ENCODE peak calls at places on chromosome 22, in five cellular contexts. C is neuronal stem cell, L is H1, Z is trophoblast cell, F is mesenchymal stem cell. G is an unnamed sample.

GRCh38 chr22:43404673-43405385 is 7.0 kb upstream of the MPPED1 start:
- DNase-seq in C (no peak), L (no peak), Z (peak; percentile 51), F (no peak), G (no peak)

GRCh38 chr22:48083502-48083901 is 1321.1 kb downstream of the TBC1D22A start:
- DNase-seq in C (no peak), L (no peak), Z (no peak), F (no peak), G (no peak)

GRCh38 chr22:44802071-44802700 is 49.8 kb downstream of the ARHGAP8 start:
- DNase-seq in C (no peak), L (no peak), Z (no peak), F (no peak), G (no peak)

GRCh38 chr22:43013355-43014061 is 1.4 kb downstream of the PACSIN2 start:
- DNase-seq in C (no peak), L (no peak), Z (peak; percentile 17), F (peak; percentile 60), G (no peak)

GRCh38 chr22:17118342-17118741 is 2.8 kb downstream of the TMEM121B start:
- DNase-seq in C (no peak), L (no peak), Z (no peak), F (no peak), G (no peak)

GRCh38 chr22:42624551-42625106 is 9.9 kb upstream of the POLDIP3 start:
- DNase-seq in C (no peak), L (no peak), Z (no peak), F (no peak), G (no peak)

GRCh38 chr22:39166547-39166946 is 14.1 kb upstream of the CBX7 start:
- DNase-seq in C (no peak), L (no peak), Z (no peak), F (no peak), G (no peak)

GRCh38 chr22:45194686-45195085 is 31.0 kb downstream of the NUP50 start:
- DNase-seq in C (no peak), L (no peak), Z (no peak), F (no peak), G (no peak)

GRCh38 chr22:47772864-47773263 is 1010.4 kb downstream of the TBC1D22A start:
- DNase-seq in C (no peak), L (no peak), Z (no peak), F (no peak), G (no peak)

GRCh38 chr22:41256254-41256897 is 15.6 kb upstream of the CHADL start:
- DNase-seq in C (no peak), L (no peak), Z (peak; percentile 51), F (peak; percentile 89), G (no peak)

GRCh38 chr22:41576877-41577276 is 12.8 kb downstream of the PMM1 start:
- DNase-seq in C (peak; percentile 39), L (no peak), Z (peak; percentile 60), F (peak; percentile 67), G (peak; percentile 89)

GRCh38 chr22:42644422-42645340 is 4.3 kb upstream of the ATP5MGL start:
- DNase-seq in C (no peak), L (no peak), Z (peak; percentile 45), F (peak; percentile 45), G (peak; percentile 31)

GRCh38 chr22:25453557-25453956 is 110.9 kb upstream of the GRK3 start:
- DNase-seq in C (no peak), L (no peak), Z (no peak), F (no peak), G (no peak)

GRCh38 chr22:22595001-22595835 is 36.2 kb upstream of the PRAME start:
- DNase-seq in C (no peak), L (no peak), Z (no peak), F (no peak), G (no peak)

GRCh38 chr22:45154383-45154782 is 9.3 kb upstream of the NUP50 start:
- DNase-seq in C (no peak), L (no peak), Z (peak; percentile 81), F (peak; percentile 86), G (no peak)

GRCh38 chr22:20211409-20211996 is 56.6 kb downstream of the RTN4R start:
- DNase-seq in C (no peak), L (no peak), Z (no peak), F (no peak), G (no peak)

GRCh38 chr22:38299001-38299651 is 18.1 kb downstream of the CSNK1E start:
- DNase-seq in C (no peak), L (no peak), Z (peak; percentile 21), F (no peak), G (no peak)

GRCh38 chr22:42641801-42642413 is 1.5 kb upstream of the ATP5MGL start:
- DNase-seq in C (no peak), L (no peak), Z (no peak), F (peak; percentile 27), G (no peak)

GRCh38 chr22:49970528-49971231 is 10.1 kb downstream of the PIM3 start:
- DNase-seq in C (peak; percentile 82), L (peak; percentile 70), Z (peak; percentile 95), F (peak; percentile 99), G (peak; percentile 92)
- H2BK12ac ChIP-seq in C (no peak overlapping the region), L (peak overlapping the region; percentile 95), Z (no peak overlapping the region), F (peak overlapping the region; percentile 83), G (no peak overlapping the region)

DNA sequence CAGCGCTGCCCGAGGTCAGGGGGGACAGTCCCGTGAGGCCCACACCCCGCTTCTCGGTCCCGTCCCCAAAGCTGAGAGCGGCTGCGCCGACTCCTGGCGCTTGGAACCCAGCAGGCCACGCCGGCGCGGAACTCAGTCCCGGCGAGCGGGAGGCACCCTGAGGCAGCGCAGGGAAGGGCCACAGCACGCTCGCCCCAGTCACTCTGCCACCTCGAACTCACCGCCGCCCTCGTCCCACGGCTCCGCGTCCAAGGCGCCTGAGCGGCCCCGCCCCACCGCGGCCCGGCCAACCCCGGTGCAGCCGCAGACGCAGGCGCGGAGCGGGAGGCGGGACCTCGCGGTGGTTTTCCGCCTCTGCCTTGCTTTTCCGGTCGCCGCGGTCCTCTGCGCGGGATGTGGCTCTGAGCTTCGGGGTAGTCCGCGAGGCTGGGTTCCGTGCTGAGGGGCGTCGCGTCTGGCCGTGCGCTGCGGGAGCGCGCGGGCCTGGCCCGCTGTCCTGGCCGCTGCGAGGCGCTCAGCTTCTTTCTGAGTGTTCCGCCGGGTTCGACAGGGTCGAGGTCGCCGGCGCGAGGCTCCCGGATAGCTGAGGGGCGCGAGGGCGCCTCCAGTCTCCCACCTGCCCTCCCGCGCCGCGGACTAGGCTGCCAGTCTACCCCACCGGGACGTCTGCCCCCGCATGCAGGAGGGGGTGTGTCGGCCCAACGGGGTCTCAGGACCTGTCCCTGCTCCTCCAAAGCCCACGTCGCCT is at the start of gene CDPF1:
- DNase-seq in C (peak; percentile 75), L (peak; percentile 23), Z (peak; percentile 93), F (peak; percentile 85), G (peak; percentile 83)
- H2AFZ ChIP-seq in C (peak within 1 kb of the TSS; percentile 99), L (peak within 1 kb of the TSS; percentile 67), Z (peak within 1 kb of the TSS; percentile 99), F (peak within 1 kb of the TSS; percentile 99), G (no peak within 1 kb of the TSS)

GRCh38 chr22:29758068-29758622 is 8.7 kb downstream of the ZMAT5 start:
- DNase-seq in C (no peak), L (no peak), Z (no peak), F (no peak), G (no peak)
- H2BK12ac ChIP-seq in C (no peak overlapping the region), L (no peak overlapping the region), Z (no peak overlapping the region), F (no peak overlapping the region), G (no peak overlapping the region)

DNA sequence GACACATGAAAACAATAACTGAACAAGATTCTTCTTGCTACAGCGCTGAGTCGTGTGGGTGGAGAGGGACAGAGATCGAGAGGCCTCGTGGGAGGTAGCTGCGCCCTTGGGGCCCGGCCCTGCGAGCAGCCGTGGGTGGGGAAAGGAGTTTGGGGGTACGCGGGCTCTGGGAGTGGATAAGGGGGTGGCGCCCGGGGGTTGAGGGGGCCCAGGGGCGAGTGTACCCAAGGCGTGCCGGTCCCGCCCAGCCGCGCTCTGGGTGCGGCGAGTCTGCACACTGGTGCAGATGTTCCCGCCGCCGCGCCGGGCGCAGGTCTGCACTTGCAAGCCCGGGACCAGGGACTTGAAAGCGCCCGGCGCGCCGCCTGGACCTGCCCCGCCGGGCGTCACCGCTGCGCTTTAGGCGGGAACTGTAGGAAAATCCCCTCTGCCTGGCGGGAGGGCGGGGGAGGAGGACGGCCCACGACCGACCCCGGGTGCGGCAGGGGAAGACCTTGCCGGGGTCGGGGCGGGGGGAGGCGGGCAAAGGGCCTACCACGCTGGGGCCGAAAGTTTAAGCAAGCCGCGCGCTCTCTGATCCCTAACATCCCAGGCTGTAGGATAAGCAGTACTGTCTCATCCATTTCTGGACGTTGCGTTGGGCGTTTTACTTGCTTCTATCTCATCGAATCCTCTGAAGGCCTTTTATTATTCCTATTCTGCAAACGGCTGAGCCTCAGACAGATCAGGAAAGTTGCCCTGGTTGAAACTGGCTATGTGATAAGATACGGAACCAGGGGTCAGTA is 1.4 kb upstream of the KREMEN1 start:
- DNase-seq in C (peak; percentile 56), L (peak; percentile 43), Z (peak; percentile 54), F (peak; percentile 32), G (peak; percentile 72)
- H2AFZ ChIP-seq in C (no peak overlapping the region), L (peak overlapping the region; percentile 77), Z (peak overlapping the region; percentile 17), F (no peak overlapping the region), G (peak overlapping the region; percentile 88)

GRCh38 chr22:32672542-32672941 is 129.0 kb upstream of the TIMP3 start:
- DNase-seq in C (no peak), L (no peak), Z (no peak), F (no peak), G (no peak)

GRCh38 chr22:32665676-32666075 is 135.8 kb upstream of the TIMP3 start:
- DNase-seq in C (no peak), L (no peak), Z (peak; percentile 17), F (peak; percentile 65), G (no peak)

GRCh38 chr22:32662587-32662915 is 139.0 kb upstream of the TIMP3 start:
- DNase-seq in C (no peak), L (no peak), Z (no peak), F (no peak), G (no peak)

DNA sequence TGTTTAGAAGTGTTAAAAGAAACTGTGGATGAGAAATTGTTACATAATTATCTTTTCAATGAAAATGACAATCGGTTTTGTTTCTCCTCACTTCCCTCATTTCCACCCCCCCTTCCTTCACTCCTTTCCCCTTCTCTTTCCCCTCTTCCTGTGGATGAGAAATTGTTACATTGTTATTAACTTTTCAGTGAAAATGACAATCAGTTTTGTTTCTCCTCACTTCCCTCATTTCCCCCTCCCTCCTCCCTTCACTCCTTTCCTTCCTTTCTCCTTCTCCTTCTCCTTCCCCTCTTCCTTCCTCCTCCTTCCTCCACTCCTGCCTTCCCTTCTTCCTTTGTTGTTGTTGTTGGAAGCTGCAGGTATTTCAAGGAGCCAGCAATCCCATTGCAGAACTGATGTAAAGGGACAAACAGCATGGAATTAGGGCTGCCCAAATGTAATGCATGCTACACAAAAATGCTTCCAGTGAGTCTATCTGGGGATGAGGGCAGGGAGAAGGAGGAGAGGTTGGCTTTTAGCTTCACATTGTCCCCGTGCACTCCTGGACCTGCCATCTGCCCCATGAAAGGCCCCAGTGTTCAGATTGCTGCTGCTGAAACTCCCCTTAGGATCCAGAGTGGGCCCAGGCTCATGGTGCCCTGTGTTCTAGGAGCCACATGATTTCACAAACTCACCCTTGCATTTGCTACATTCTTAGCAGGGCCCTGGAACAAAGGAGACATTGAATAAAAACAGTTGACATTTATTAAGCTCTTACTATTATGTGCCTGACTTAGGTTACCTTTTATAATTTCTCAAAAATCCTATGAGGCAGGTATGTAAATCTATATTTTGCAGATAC is 133.0 kb upstream of the TIMP3 start:
- DNase-seq in C (no peak), L (no peak), Z (no peak), F (no peak), G (no peak)
- H2BK12ac ChIP-seq in C (no peak overlapping the region), L (no peak overlapping the region), Z (peak overlapping the region; percentile 37), F (no peak overlapping the region), G (no peak overlapping the region)

DNA sequence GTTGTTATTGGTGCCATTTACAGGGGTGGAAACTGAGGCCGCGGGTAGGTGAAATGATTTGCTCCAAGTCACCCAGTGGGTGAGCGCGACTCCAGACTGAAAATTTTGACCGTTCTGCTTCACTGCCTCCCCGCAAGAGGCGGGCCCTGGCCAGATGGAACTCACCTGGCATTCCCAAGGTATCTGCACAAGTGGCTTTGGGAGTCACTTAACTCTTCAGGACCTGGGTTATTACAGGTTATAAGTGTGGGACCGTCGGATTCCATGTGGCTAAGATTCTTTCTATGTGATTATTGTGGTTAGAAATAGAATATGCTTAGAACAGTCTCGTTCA is 598 bp downstream of the CABIN1 start:
- DNase-seq in C (no peak), L (no peak), Z (peak; percentile 59), F (no peak), G (no peak)
- H2AFZ ChIP-seq in C (peak overlapping the region; percentile 95), L (peak overlapping the region; percentile 5), Z (peak overlapping the region; percentile 96), F (peak overlapping the region; percentile 20), G (no peak overlapping the region)

G was measured in H9.